ENCODE peak calls at places on chromosomes 4 and X, in seven cellular contexts. I is lower lobe of right lung, L is thyroid gland, W is uterus, X is gastrocnemius medialis, M is pancreas, B is ovary. P is an unnamed sample.

GRCh38 chr4:159071178-159071968 is 31.5 kb upstream of the RAPGEF2 start:
- DNase-seq in L (no peak), X (no peak), M (no peak), B (no peak), I (no peak), W (no peak), P (no peak)

GRCh38 chr4:81164623-81165416 is 50.2 kb downstream of the PRKG2 start:
- DNase-seq in W (no peak), M (no peak), X (no peak), B (no peak), I (no peak), L (no peak), P (no peak)

GRCh38 chrX:71164071-71164470 is 19.4 kb downstream of the NLGN3 start:
- DNase-seq in X (no peak), I (no peak), W (no peak), L (no peak), B (no peak), M (no peak), P (no peak)

GRCh38 chr4:56425518-56425917 is 9.9 kb downstream of the PPAT start:
- DNase-seq in L (no peak), X (no peak), B (no peak), M (no peak), W (no peak), I (no peak), P (no peak)

GRCh38 chr4:103092245-103092644 is 7.4 kb downstream of the BDH2 start:
- DNase-seq in B (no peak), X (no peak), M (no peak), W (no peak), I (no peak), L (no peak), P (no peak)

GRCh38 chrX:12814434-12814833 is 23.2 kb downstream of the PRPS2 start:
- DNase-seq in M (no peak), W (no peak), B (no peak), X (no peak), I (no peak), L (peak; percentile 33), P (peak; percentile 23)

GRCh38 chr4:122053186-122053585 is 98.9 kb upstream of the BLTP1 start:
- DNase-seq in X (no peak), B (no peak), W (no peak), L (no peak), I (no peak), M (no peak), P (no peak)

GRCh38 chr4:90183254-90183653 is 56.1 kb downstream of the CCSER1 start:
- DNase-seq in M (no peak), B (no peak), X (no peak), W (no peak), I (no peak), L (no peak), P (no peak)

GRCh38 chrX:95346854-95347253 is 1337.8 kb upstream of the DIAPH2 start:
- DNase-seq in B (no peak), L (no peak), X (no peak), I (no peak), M (no peak), W (no peak), P (no peak)

GRCh38 chr4:169803417-169803816 is 45.7 kb upstream of the HPF1 start:
- DNase-seq in M (no peak), B (no peak), L (no peak), X (no peak), W (no peak), I (no peak), P (no peak)

GRCh38 chr4:7546809-7547367 is 112.2 kb upstream of the PSAPL1 start:
- DNase-seq in B (no peak), X (no peak), M (no peak), W (no peak), L (no peak), I (no peak), P (no peak)

GRCh38 chr4:143389543-143390195 is 53.0 kb downstream of the GAB1 start:
- DNase-seq in M (no peak), X (no peak), W (no peak), B (no peak), I (no peak), L (no peak), P (no peak)

GRCh38 chr4:29278580-29278979 is 1441.6 kb upstream of the PCDH7 start:
- DNase-seq in W (no peak), X (no peak), I (no peak), L (no peak), M (no peak), B (no peak), P (no peak)

GRCh38 chr4:78645853-78646757 is 94.5 kb downstream of the ANXA3 start:
- DNase-seq in B (peak; percentile 67), I (peak; percentile 59), M (no peak), X (peak; percentile 81), W (peak; percentile 85), L (peak; percentile 85), P (peak; percentile 84)

DNA sequence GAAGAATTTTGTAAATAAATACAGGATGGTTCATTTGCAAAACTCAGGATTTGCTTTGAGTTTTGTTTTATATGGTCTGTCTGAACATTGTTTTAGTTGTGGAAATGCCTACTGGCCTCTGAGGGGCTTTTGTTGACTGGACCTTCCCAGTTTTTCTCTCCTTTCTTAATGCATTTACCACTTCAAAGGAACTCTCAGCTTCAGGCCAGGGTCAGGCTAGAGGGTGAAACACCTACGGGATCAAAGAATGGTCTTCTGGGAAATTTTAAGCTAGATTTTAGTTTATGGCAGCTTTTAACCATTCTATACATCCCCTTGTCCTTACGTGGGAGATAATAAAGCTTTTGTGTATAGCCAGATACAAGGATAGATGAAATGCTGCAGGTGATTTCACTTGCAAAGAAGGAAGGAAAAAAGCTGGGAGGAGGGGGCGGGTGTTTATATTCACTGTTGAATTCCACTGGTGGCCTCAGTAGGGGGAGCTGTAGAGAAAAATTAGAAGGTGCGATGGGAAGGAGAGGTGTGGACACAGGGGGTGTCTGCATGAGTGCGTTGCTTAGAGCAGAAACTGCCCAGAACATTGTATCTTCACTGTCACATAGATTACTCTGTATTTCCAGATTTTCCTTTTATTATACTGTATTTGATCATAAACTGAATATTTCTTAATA is 151.8 kb downstream of the TSPAN5 start:
- DNase-seq in W (no peak), B (no peak), X (no peak), L (no peak), M (no peak), I (no peak), P (no peak)
- TF ChIP-seq CTCF in W (no peak), B (no peak), X (no peak), L (no peak), M (no peak), I (no peak), P (no peak)

DNA sequence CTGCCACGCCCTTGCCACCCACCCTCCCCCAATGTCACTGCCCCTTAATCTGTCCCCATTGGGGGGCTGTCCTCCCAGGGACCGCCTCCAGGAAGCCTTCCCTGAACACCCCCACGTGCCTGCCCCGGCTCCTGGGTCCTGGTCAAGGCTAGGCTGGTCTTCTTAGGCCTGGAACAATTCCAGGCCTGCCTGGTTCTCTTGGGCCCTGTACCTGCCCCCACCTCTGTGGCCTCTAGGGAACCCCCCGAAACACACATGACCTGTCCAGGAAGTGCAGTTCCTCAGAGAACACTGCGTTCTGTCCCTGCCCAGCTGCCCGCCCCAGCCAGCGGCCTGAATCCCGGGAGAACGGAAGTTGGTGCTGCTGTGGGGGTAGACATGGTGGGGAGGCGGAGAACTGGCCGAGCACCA is 5.1 kb downstream of the MXD4 start:
- DNase-seq in B (peak; percentile 56), W (peak; percentile 70), I (peak; percentile 65), L (peak; percentile 61), X (peak; percentile 53), M (peak; percentile 53), P (peak; percentile 70)
- H3K4me1 ChIP-seq in B (peaks cover 21% of the 10 kb centered on the region), W (peaks cover 55% of the 10 kb centered on the region), I (peaks cover 60% of the 10 kb centered on the region), L (peaks cover 62% of the 10 kb centered on the region), X (peaks cover 53% of the 10 kb centered on the region), M (peaks cover 12% of the 10 kb centered on the region), P (peaks cover 58% of the 10 kb centered on the region)

GRCh38 chr4:39846705-39847104 is 131.0 kb downstream of the PDS5A start:
- DNase-seq in X (no peak), L (no peak), B (no peak), W (no peak), I (no peak), M (no peak), P (no peak)
- H3K36me3 ChIP-seq in X (peaks cover 3% of the 10 kb centered on the region), L (peaks cover 3% of the 10 kb centered on the region), B (no peaks in the 10 kb centered on the region), W (no peaks in the 10 kb centered on the region), I (peaks cover 78% of the 10 kb centered on the region), M (no peaks in the 10 kb centered on the region), P (peaks cover 28% of the 10 kb centered on the region)

GRCh38 chr4:1676605-1677525 is 7.2 kb downstream of the FAM53A start:
- DNase-seq in X (no peak), I (no peak), B (no peak), L (no peak), W (no peak), M (no peak), P (no peak)

GRCh38 chr4:1675802-1676137 is 8.3 kb downstream of the FAM53A start:
- DNase-seq in W (no peak), M (no peak), B (no peak), L (no peak), X (no peak), I (no peak), P (no peak)

GRCh38 chr4:1673671-1674070 is 10.4 kb downstream of the FAM53A start:
- DNase-seq in M (no peak), L (no peak), X (no peak), W (no peak), B (no peak), I (no peak), P (no peak)

GRCh38 chr4:1674682-1675081 is 9.4 kb downstream of the FAM53A start:
- DNase-seq in W (no peak), L (no peak), X (no peak), M (no peak), B (no peak), I (no peak), P (no peak)

GRCh38 chr4:1675136-1675801 is 8.8 kb downstream of the FAM53A start:
- DNase-seq in L (no peak), I (no peak), M (no peak), B (no peak), W (no peak), X (no peak), P (no peak)
- TF ChIP-seq CTCF in L (no peak), I (no peak), M (no peak), B (no peak), W (no peak), X (no peak), P (no peak)

GRCh38 chr4:150237110-150237852 is 159.0 kb downstream of the DCLK2 start:
- DNase-seq in L (no peak), X (no peak), B (no peak), I (no peak), M (no peak), W (no peak), P (no peak)

GRCh38 chr4:150235795-150236385 is 157.6 kb downstream of the DCLK2 start:
- DNase-seq in B (no peak), L (no peak), X (no peak), M (no peak), W (no peak), I (no peak), P (no peak)

GRCh38 chr4:150236626-150237025 is 158.4 kb downstream of the DCLK2 start:
- DNase-seq in L (no peak), W (no peak), X (no peak), M (no peak), B (no peak), I (no peak), P (no peak)

GRCh38 chr4:150234246-150234645 is 156.0 kb downstream of the DCLK2 start:
- DNase-seq in L (no peak), W (no peak), B (no peak), M (no peak), I (no peak), X (no peak), P (no peak)

DNA sequence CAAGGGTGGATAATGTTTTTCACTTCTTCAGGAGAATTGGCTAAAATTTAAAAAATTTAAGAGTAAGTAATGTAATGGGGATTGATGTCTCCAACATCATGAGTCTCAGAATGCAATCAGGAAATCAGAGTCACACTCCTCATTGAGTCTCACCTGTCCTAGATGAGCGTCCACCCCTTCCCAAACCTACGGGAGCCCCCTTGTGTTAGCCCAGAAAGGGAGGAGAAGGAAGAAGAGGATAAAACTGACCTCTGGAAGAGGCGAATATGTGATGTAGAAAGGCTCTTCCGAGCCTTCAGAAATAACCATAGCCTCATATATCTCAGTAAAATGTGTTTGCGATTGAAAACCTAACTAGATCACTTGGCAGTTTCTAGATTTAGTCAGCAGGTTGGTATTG is 157.1 kb downstream of the DCLK2 start:
- DNase-seq in B (no peak), X (no peak), M (no peak), I (no peak), W (no peak), L (no peak), P (no peak)
- H3K4me1 ChIP-seq in B (no peaks in the 10 kb centered on the region), X (no peaks in the 10 kb centered on the region), M (no peaks in the 10 kb centered on the region), I (no peaks in the 10 kb centered on the region), W (no peaks in the 10 kb centered on the region), L (peaks cover 14% of the 10 kb centered on the region), P (peaks cover 4% of the 10 kb centered on the region)

P was measured in adrenal gland.